ENCODE peak calls at places on chromosomes 3 and 15, in five cellular contexts. One of them, this sample, is unnamed.

GRCh38 chr15:56824174-56824573 is 90.9 kb upstream of the ZNF280D start:
- DNase-seq in dorsolateral prefrontal cortex: no peak
- DNase-seq in activated CD4-positive, alpha-beta T cell treated with anti-CD3 and anti-CD28 coated beads for 1 hour: no peak
- DNase-seq in NCI-H345: no peak
- DNase-seq in SK-N-DZ: no peak
- DNase-seq in this sample: no peak

GRCh38 chr3:45664558-45664957 is 24.6 kb upstream of the SACM1L start:
- DNase-seq in SK-N-DZ: no peak
- DNase-seq in NCI-H345: no peak
- DNase-seq in dorsolateral prefrontal cortex: no peak
- DNase-seq in activated CD4-positive, alpha-beta T cell treated with anti-CD3 and anti-CD28 coated beads for 1 hour: peak; percentile 59
- DNase-seq in this sample: no peak

GRCh38 chr3:122299872-122300460 is 25.1 kb upstream of the CSTA start:
- DNase-seq in SK-N-DZ: no peak
- DNase-seq in NCI-H345: peak; percentile 0
- DNase-seq in dorsolateral prefrontal cortex: no peak
- DNase-seq in activated CD4-positive, alpha-beta T cell treated with anti-CD3 and anti-CD28 coated beads for 1 hour: no peak
- DNase-seq in this sample: peak; percentile 34

GRCh38 chr15:65460948-65461347 is 38.2 kb upstream of the IGDCC4 start:
- DNase-seq in activated CD4-positive, alpha-beta T cell treated with anti-CD3 and anti-CD28 coated beads for 1 hour: no peak
- DNase-seq in SK-N-DZ: no peak
- DNase-seq in dorsolateral prefrontal cortex: no peak
- DNase-seq in NCI-H345: no peak
- DNase-seq in this sample: no peak

GRCh38 chr15:36332301-36332700 is 247.1 kb upstream of the CDIN1 start:
- DNase-seq in dorsolateral prefrontal cortex: no peak
- DNase-seq in activated CD4-positive, alpha-beta T cell treated with anti-CD3 and anti-CD28 coated beads for 1 hour: no peak
- DNase-seq in NCI-H345: no peak
- DNase-seq in SK-N-DZ: no peak
- DNase-seq in this sample: peak; percentile 24

GRCh38 chr3:39404943-39405686 is 1.4 kb upstream of the RPSA start:
- DNase-seq in activated CD4-positive, alpha-beta T cell treated with anti-CD3 and anti-CD28 coated beads for 1 hour: no peak
- DNase-seq in dorsolateral prefrontal cortex: no peak
- DNase-seq in NCI-H345: no peak
- DNase-seq in SK-N-DZ: no peak
- DNase-seq in this sample: no peak

GRCh38 chr3:28924744-28925360 is 356.0 kb upstream of the RBMS3 start:
- DNase-seq in activated CD4-positive, alpha-beta T cell treated with anti-CD3 and anti-CD28 coated beads for 1 hour: no peak
- DNase-seq in NCI-H345: no peak
- DNase-seq in SK-N-DZ: no peak
- DNase-seq in dorsolateral prefrontal cortex: no peak
- DNase-seq in this sample: no peak

GRCh38 chr3:138222316-138222715 is 35.2 kb downstream of the ARMC8 start:
- DNase-seq in NCI-H345: no peak
- DNase-seq in SK-N-DZ: no peak
- DNase-seq in activated CD4-positive, alpha-beta T cell treated with anti-CD3 and anti-CD28 coated beads for 1 hour: no peak
- DNase-seq in dorsolateral prefrontal cortex: no peak
- DNase-seq in this sample: no peak

GRCh38 chr3:155292133-155292532 is 1.4 kb downstream of the STRIT1 start:
- DNase-seq in dorsolateral prefrontal cortex: no peak
- DNase-seq in activated CD4-positive, alpha-beta T cell treated with anti-CD3 and anti-CD28 coated beads for 1 hour: no peak
- DNase-seq in SK-N-DZ: no peak
- DNase-seq in NCI-H345: no peak
- DNase-seq in this sample: peak; percentile 20

This sample was measured in fibroblast of pulmonary artery.